ENCODE peak calls at places on chromosome 13, in four cellular contexts. K is NCI-H1092, R is ELF-1, X is foreskin fibroblast. N is an unnamed sample.
A peak's percentile ranks its signal among the peaks of the same experiment; 100 is the strongest.

GRCh38 chr13:108932206-108932605 is 302.8 kb downstream of the MYO16 start:
- DNase-seq in K (no peak), R (no peak), X (no peak), N (no peak)

GRCh38 chr13:105670179-105671015 is 865.1 kb downstream of the EFNB2 start:
- DNase-seq in K (no peak), R (no peak), X (no peak), N (no peak)

GRCh38 chr13:100158569-100158968 is 69.7 kb downstream of the PCCA start:
- DNase-seq in K (no peak), R (no peak), X (no peak), N (no peak)

GRCh38 chr13:111556496-111556895 is 236.1 kb downstream of the TEX29 start:
- DNase-seq in K (no peak), R (no peak), X (no peak), N (no peak)

GRCh38 chr13:100089633-100090032 is 740 bp downstream of the PCCA start:
- DNase-seq in K (no peak), R (peak; percentile 8), X (peak; percentile 22), N (peak; percentile 71)

GRCh38 chr13:98992355-98992754 is 14.5 kb upstream of the DOCK9 start:
- DNase-seq in K (no peak), R (no peak), X (no peak), N (no peak)

GRCh38 chr13:113656015-113656588 is 1.9 kb downstream of the ATP4B start:
- DNase-seq in K (no peak), R (no peak), X (no peak), N (peak; percentile 39)

GRCh38 chr13:23433171-23434153 is at the start of gene SACS:
- DNase-seq in K (peak; percentile 77), R (peak; percentile 78), X (peak; percentile 72), N (peak; percentile 89)

GRCh38 chr13:32323912-32324311 is 8.6 kb downstream of the BRCA2 start:
- DNase-seq in K (no peak), R (no peak), X (peak; percentile 75), N (no peak)

GRCh38 chr13:112056284-112056727 is 10.6 kb upstream of the SOX1 start:
- DNase-seq in K (peak; percentile 69), R (no peak), X (no peak), N (peak; percentile 78)

GRCh38 chr13:45339867-45340266 is 1.1 kb downstream of the TPT1 start:
- DNase-seq in K (no peak), R (no peak), X (no peak), N (no peak)

GRCh38 chr13:109874444-109874920 is 88.1 kb upstream of the IRS2 start:
- DNase-seq in K (no peak), R (no peak), X (peak; percentile 7), N (no peak)

GRCh38 chr13:76829572-76830327 is 56.5 kb downstream of the KCTD12 start:
- DNase-seq in K (no peak), R (no peak), X (no peak), N (no peak)

GRCh38 chr13:40963927-40964326 is 55.2 kb downstream of the ELF1 start:
- DNase-seq in K (no peak), R (peak; percentile 6), X (peak; percentile 41), N (peak; percentile 64)

GRCh38 chr13:80166352-80166751 is 174.6 kb downstream of the SPRY2 start:
- DNase-seq in K (no peak), R (no peak), X (no peak), N (no peak)